ENCODE peak calls at places on chromosomes 6 and 20, in seven cellular contexts. Y, F, P, E, H, C and A are unnamed samples.

GRCh38 chr6:154241570-154241969 is 115.0 kb downstream of the IPCEF1 start:
- DNase-seq in F (no peak), E (no peak), C (no peak), P (no peak), H (no peak), Y (no peak), A (no peak)

GRCh38 chr6:35140991-35141720 is at the start of gene TCP11:
- DNase-seq in F (no peak), Y (peak; percentile 15), E (peak; percentile 46), P (peak; percentile 62), H (peak; percentile 26), C (no peak), A (peak; percentile 32)

GRCh38 chr6:38997128-38997761 is 51.3 kb upstream of the GLP1R start:
- DNase-seq in E (peak; percentile 15), Y (peak; percentile 70), P (peak; percentile 82), C (no peak), F (peak; percentile 29), H (peak; percentile 49), A (no peak)

GRCh38 chr6:48765352-48765961 is 654.5 kb upstream of the PTCHD4 start:
- DNase-seq in E (no peak), Y (peak; percentile 8), P (no peak), F (peak; percentile 46), H (peak; percentile 22), C (no peak), A (no peak)

GRCh38 chr6:37862992-37863391 is 43.5 kb downstream of the ZFAND3 start:
- DNase-seq in E (no peak), Y (no peak), H (no peak), P (no peak), F (no peak), C (no peak), A (no peak)

GRCh38 chr6:163132050-163132750 is 282.3 kb upstream of the QKI start:
- DNase-seq in H (no peak), F (no peak), E (no peak), Y (no peak), C (no peak), P (no peak), A (no peak)

GRCh38 chr20:48937674-48938073 is 16.2 kb downstream of the ARFGEF2 start:
- DNase-seq in H (no peak), C (no peak), F (no peak), Y (no peak), E (no peak), P (no peak), A (no peak)

GRCh38 chr6:135535989-135536414 is 38.5 kb upstream of the AHI1 start:
- DNase-seq in P (no peak), H (peak; percentile 37), E (no peak), F (peak; percentile 40), Y (peak; percentile 53), C (peak; percentile 4), A (no peak)

GRCh38 chr20:18276821-18277220 is 11.5 kb upstream of the ZNF133 start:
- DNase-seq in H (peak; percentile 60), Y (peak; percentile 77), P (peak; percentile 88), E (peak; percentile 24), F (peak; percentile 75), C (no peak), A (peak; percentile 16)

GRCh38 chr6:148760568-148761531 is 14.0 kb downstream of the UST start:
- DNase-seq in C (peak; percentile 64), F (no peak), E (no peak), H (no peak), Y (no peak), P (peak; percentile 59), A (no peak)

GRCh38 chr6:17574871-17575560 is 25.1 kb upstream of the FAM8A1 start:
- DNase-seq in E (no peak), Y (no peak), P (no peak), C (no peak), H (no peak), F (no peak), A (no peak)

GRCh38 chr20:46324960-46325703 is 16.8 kb upstream of the CDH22 start:
- DNase-seq in H (peak; percentile 71), F (peak; percentile 69), E (no peak), P (no peak), Y (peak; percentile 57), C (no peak), A (no peak)

GRCh38 chr20:47638851-47639250 is 137.2 kb downstream of the NCOA3 start:
- DNase-seq in F (no peak), P (no peak), H (no peak), C (no peak), Y (no peak), E (no peak), A (no peak)

GRCh38 chr6:2036084-2037023 is 209.1 kb downstream of the GMDS start:
- DNase-seq in E (no peak), C (no peak), Y (no peak), P (no peak), F (no peak), H (no peak), A (no peak)

GRCh38 chr20:24469116-24470030 is at the start of gene SYNDIG1:
- DNase-seq in Y (no peak), H (peak; percentile 39), E (no peak), P (peak; percentile 84), C (no peak), F (no peak), A (no peak)

GRCh38 chr6:7262037-7262461 is 51.0 kb downstream of the SSR1 start:
- DNase-seq in E (no peak), P (peak; percentile 86), F (no peak), C (no peak), Y (peak; percentile 34), H (no peak), A (no peak)

GRCh38 chr6:38495511-38495910 is 144.2 kb downstream of the BTBD9 start:
- DNase-seq in P (no peak), E (no peak), F (no peak), H (no peak), C (no peak), Y (no peak), A (no peak)

GRCh38 chr20:25042531-25043498 is 15.1 kb downstream of the ACSS1 start:
- DNase-seq in H (peak; percentile 43), Y (no peak), F (no peak), C (peak; percentile 61), E (peak; percentile 67), P (no peak), A (peak; percentile 69)

GRCh38 chr20:8043687-8044278 is 24.2 kb upstream of the TMX4 start:
- DNase-seq in Y (peak; percentile 45), H (peak; percentile 44), E (peak; percentile 14), P (no peak), F (peak; percentile 81), C (no peak), A (no peak)

GRCh38 chr6:85923013-85923430 is 280.3 kb upstream of the SYNCRIP start:
- DNase-seq in H (peak; percentile 53), C (peak; percentile 13), E (no peak), F (peak; percentile 41), Y (peak; percentile 36), P (peak; percentile 56), A (no peak)

GRCh38 chr6:89032599-89032998 is 48.0 kb upstream of the PNRC1 start:
- DNase-seq in F (no peak), P (no peak), H (no peak), C (no peak), Y (no peak), E (no peak), A (no peak)

GRCh38 chr6:38542031-38542430 is 97.7 kb downstream of the BTBD9 start:
- DNase-seq in F (no peak), H (no peak), E (no peak), C (no peak), P (no peak), Y (no peak), A (no peak)

GRCh38 chr6:6885521-6886088 is 222.2 kb upstream of the RREB1 start:
- DNase-seq in E (no peak), P (no peak), C (no peak), F (no peak), Y (peak; percentile 69), H (no peak), A (no peak)

DNA sequence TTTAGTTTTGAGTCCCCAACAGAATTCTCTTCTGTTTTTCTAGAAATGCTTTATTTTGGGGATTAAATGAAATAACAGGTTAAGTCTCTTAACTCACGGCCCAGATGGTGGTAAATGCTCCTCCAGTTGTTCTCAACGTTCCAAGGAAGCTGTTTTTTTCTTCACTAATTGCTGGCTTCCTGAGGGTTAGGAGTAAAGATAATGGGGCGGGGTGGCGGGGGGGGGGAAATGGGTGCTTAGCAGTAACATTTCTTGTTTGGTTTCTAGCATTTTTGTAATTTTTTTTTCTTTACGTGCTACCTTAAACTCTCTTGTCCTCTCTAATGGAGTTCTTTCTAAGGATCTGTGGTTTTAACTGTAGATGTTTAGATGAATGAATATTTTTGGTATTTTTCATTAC is 2.2 kb downstream of the SRSF3 start:
- DNase-seq in H (no peak), P (no peak), C (no peak), E (no peak), Y (peak; percentile 54), F (no peak), A (no peak)
- TF ChIP-seq TAF1 in H (no peak), P (no peak), C (no peak), E (no peak), Y (no peak), F (no peak), A (no peak)

GRCh38 chr20:62716198-62716940 is 7.7 kb downstream of the NTSR1 start:
- DNase-seq in C (no peak), F (no peak), H (no peak), E (no peak), Y (no peak), P (no peak), A (no peak)
- TF ChIP-seq TAF1 in C (no peak), F (no peak), H (no peak), E (no peak), Y (no peak), P (no peak), A (no peak)

DNA sequence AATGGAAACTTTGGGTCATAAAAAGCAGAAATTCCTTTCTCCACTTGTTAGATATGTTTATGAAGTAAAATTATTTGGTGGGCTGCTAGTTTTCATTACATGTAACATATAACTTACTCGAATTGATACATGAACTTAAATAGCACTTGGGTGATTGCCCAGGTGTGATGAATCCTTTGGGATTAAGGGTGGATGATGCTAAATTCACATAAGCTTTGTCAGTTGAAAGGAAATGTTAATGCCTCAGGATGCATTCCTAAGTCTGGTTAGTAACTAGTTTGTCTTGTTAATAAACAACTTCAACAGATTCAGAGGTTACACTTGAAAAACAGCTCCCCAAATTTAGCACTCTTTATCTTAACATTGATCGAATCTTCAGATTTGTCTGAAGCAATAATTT is 206.9 kb downstream of the CENPW start:
- DNase-seq in C (no peak), Y (no peak), E (no peak), H (no peak), F (no peak), P (no peak), A (no peak)
- TF ChIP-seq TAF1 in C (no peak), Y (no peak), E (no peak), H (no peak), F (no peak), P (no peak), A (no peak)

GRCh38 chr6:43972915-43973304 is 154.3 kb downstream of the MRPL14 start:
- DNase-seq in C (no peak), H (no peak), F (no peak), E (no peak), P (no peak), Y (no peak), A (no peak)
- TF ChIP-seq TAF1 in C (no peak), H (no peak), F (no peak), E (no peak), P (no peak), Y (no peak), A (no peak)

DNA sequence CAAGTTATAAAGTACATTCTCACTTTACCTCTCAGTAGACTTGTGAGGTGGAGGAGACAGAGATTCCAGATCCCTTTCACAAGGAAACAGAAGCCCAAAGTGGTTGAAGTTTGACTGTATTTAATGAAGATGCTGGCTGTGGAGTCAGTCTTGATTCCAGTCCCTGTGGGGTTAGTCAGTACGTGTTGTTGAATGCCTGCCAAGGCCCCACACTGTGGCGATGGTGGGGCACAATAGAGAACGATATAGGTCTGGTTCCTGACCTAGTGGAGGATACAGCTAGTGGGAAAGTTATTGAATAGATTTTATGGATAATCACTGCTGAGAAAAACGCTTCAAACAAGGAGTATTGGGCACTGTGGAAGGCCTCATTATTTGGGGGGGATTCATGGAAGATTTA is 71.4 kb downstream of the LRRC1 start:
- DNase-seq in C (no peak), H (no peak), E (no peak), Y (no peak), F (no peak), P (no peak), A (no peak)
- TF ChIP-seq TAF1 in C (no peak), H (no peak), E (no peak), Y (no peak), F (no peak), P (no peak), A (no peak)